ENCODE peak calls at places on chromosomes 6 and 20, in six cellular contexts. V is DMS153, I is heart left ventricle, L is T-cell, N is activated T-cell treated with anti-CD3 and anti-CD28 coated beads for 24 hours, K is anterior cingulate cortex. R is an unnamed sample.

GRCh38 chr6:133502451-133503259 is 261.5 kb downstream of the EYA4 start:
- DNase-seq in V (no peak), I (no peak), L (no peak), N (no peak), K (no peak), R (no peak)

GRCh38 chr20:4045741-4046140 is 30.4 kb upstream of the RNF24 start:
- DNase-seq in V (no peak), I (no peak), L (no peak), N (no peak), K (no peak), R (no peak)

GRCh38 chr6:722608-723007 is 29.7 kb upstream of the EXOC2 start:
- DNase-seq in V (no peak), I (no peak), L (no peak), N (no peak), K (no peak), R (no peak)

GRCh38 chr20:47319517-47320252 is 36.8 kb downstream of the ZMYND8 start:
- DNase-seq in V (peak), I (peak), L (no peak), N (no peak), K (peak), R (no peak)

GRCh38 chr6:303948-304558 is 11.8 kb downstream of the DUSP22 start:
- DNase-seq in V (no peak), I (no peak), L (no peak), N (no peak), K (no peak), R (no peak)

GRCh38 chr20:59598625-59599310 is 5.6 kb upstream of the PHACTR3 start:
- DNase-seq in V (no peak), I (no peak), L (peak), N (peak), K (peak), R (no peak)

GRCh38 chr6:131177996-131178395 is 42.7 kb downstream of the AKAP7 start:
- DNase-seq in V (no peak), I (no peak), L (no peak), N (no peak), K (no peak), R (no peak)

GRCh38 chr6:158416841-158417759 is 104.8 kb downstream of the TULP4 start:
- DNase-seq in V (no peak), I (no peak), L (no peak), N (no peak), K (no peak), R (no peak)

GRCh38 chr20:33305591-33306057 is 22.6 kb downstream of the BPIFB1 start:
- DNase-seq in V (no peak), I (no peak), L (no peak), N (no peak), K (no peak), R (no peak)

GRCh38 chr20:63035284-63036185 is 28.8 kb upstream of the BHLHE23 start:
- DNase-seq in V (no peak), I (no peak), L (no peak), N (no peak), K (no peak), R (no peak)

GRCh38 chr20:62217913-62218773 is 1.9 kb downstream of the HRH3 start:
- DNase-seq in V (no peak), I (no peak), L (no peak), N (no peak), K (no peak), R (no peak)

GRCh38 chr20:50788045-50788867 is 6.6 kb upstream of the BCAS4 start:
- DNase-seq in V (no peak), I (no peak), L (no peak), N (no peak), K (no peak), R (no peak)

GRCh38 chr20:52083627-52084232 is 107.8 kb downstream of the ZFP64 start:
- DNase-seq in V (peak), I (no peak), L (peak), N (peak), K (peak), R (no peak)

GRCh38 chr6:16095180-16095579 is 33.7 kb upstream of the MYLIP start:
- DNase-seq in V (no peak), I (no peak), L (no peak), N (no peak), K (no peak), R (no peak)

GRCh38 chr6:104623052-104623690 is 236.5 kb downstream of the HACE1 start:
- DNase-seq in V (no peak), I (no peak), L (no peak), N (no peak), K (no peak), R (no peak)

GRCh38 chr20:48283470-48284110 is 498.3 kb upstream of the SULF2 start:
- DNase-seq in V (peak), I (peak), L (no peak), N (no peak), K (peak), R (no peak)

R was measured in central memory CD4-positive, alpha-beta T cell.